ENCODE peak calls at places on chromosomes 4 and X, in seven cellular contexts. One of them, this sample, is unnamed.

GRCh38 chrX:3576886-3577516 is 136.4 kb downstream of the PRKX start:
- DNase-seq in AG20443: peak
- DNase-seq in AG08395: peak
- DNase-seq in WERI-Rb-1: no peak
- DNase-seq in NCI-H1694: peak
- DNase-seq in ecto neural progenitor cell: no peak
- DNase-seq in iris pigment epithelial cell: peak
- DNase-seq in this sample: peak

GRCh38 chr4:81648576-81649272 is 177.0 kb upstream of the RASGEF1B start:
- DNase-seq in NCI-H1694: peak
- DNase-seq in ecto neural progenitor cell: no peak
- DNase-seq in AG08395: no peak
- DNase-seq in WERI-Rb-1: no peak
- DNase-seq in iris pigment epithelial cell: no peak
- DNase-seq in AG20443: no peak
- DNase-seq in this sample: no peak

GRCh38 chrX:48539345-48540014 is at the start of gene TBC1D25:
- DNase-seq in NCI-H1694: peak
- DNase-seq in AG20443: peak
- DNase-seq in ecto neural progenitor cell: peak
- DNase-seq in AG08395: peak
- DNase-seq in WERI-Rb-1: peak
- DNase-seq in iris pigment epithelial cell: peak
- DNase-seq in this sample: peak

GRCh38 chr4:47690611-47691010 is 147.3 kb downstream of the CORIN start:
- DNase-seq in WERI-Rb-1: no peak
- DNase-seq in NCI-H1694: no peak
- DNase-seq in AG20443: no peak
- DNase-seq in ecto neural progenitor cell: no peak
- DNase-seq in AG08395: no peak
- DNase-seq in iris pigment epithelial cell: no peak
- DNase-seq in this sample: peak

GRCh38 chr4:109113511-109113910 is 188.9 kb downstream of the COL25A1 start:
- DNase-seq in AG08395: no peak
- DNase-seq in NCI-H1694: no peak
- DNase-seq in WERI-Rb-1: no peak
- DNase-seq in AG20443: no peak
- DNase-seq in iris pigment epithelial cell: peak
- DNase-seq in ecto neural progenitor cell: no peak
- DNase-seq in this sample: peak

GRCh38 chrX:136200466-136200865 is 50.7 kb downstream of the MAP7D3 start:
- DNase-seq in WERI-Rb-1: no peak
- DNase-seq in NCI-H1694: no peak
- DNase-seq in AG20443: no peak
- DNase-seq in iris pigment epithelial cell: peak
- DNase-seq in ecto neural progenitor cell: no peak
- DNase-seq in AG08395: peak
- DNase-seq in this sample: peak

GRCh38 chr4:40446785-40447184 is 111.7 kb downstream of the CHRNA9 start:
- DNase-seq in WERI-Rb-1: peak
- DNase-seq in AG20443: no peak
- DNase-seq in AG08395: no peak
- DNase-seq in iris pigment epithelial cell: peak
- DNase-seq in NCI-H1694: no peak
- DNase-seq in ecto neural progenitor cell: no peak
- DNase-seq in this sample: peak

GRCh38 chrX:65846974-65847373 is 179.5 kb downstream of the MSN start:
- DNase-seq in AG20443: no peak
- DNase-seq in NCI-H1694: no peak
- DNase-seq in ecto neural progenitor cell: no peak
- DNase-seq in AG08395: no peak
- DNase-seq in iris pigment epithelial cell: no peak
- DNase-seq in WERI-Rb-1: no peak
- DNase-seq in this sample: no peak

GRCh38 chr4:186948361-186949291 is 225.0 kb upstream of the FAT1 start:
- DNase-seq in ecto neural progenitor cell: peak
- DNase-seq in AG20443: peak
- DNase-seq in WERI-Rb-1: no peak
- DNase-seq in AG08395: peak
- DNase-seq in iris pigment epithelial cell: peak
- DNase-seq in NCI-H1694: no peak
- DNase-seq in this sample: peak

GRCh38 chr4:30719363-30720020 is 677 bp upstream of the PCDH7 start:
- DNase-seq in WERI-Rb-1: peak
- DNase-seq in NCI-H1694: peak
- DNase-seq in ecto neural progenitor cell: peak
- DNase-seq in iris pigment epithelial cell: peak
- DNase-seq in AG08395: peak
- DNase-seq in AG20443: peak
- DNase-seq in this sample: peak

GRCh38 chr4:126778348-126778747 is 854.4 kb upstream of the INTU start:
- DNase-seq in WERI-Rb-1: no peak
- DNase-seq in AG08395: peak
- DNase-seq in NCI-H1694: no peak
- DNase-seq in ecto neural progenitor cell: no peak
- DNase-seq in AG20443: peak
- DNase-seq in iris pigment epithelial cell: peak
- DNase-seq in this sample: peak